ENCODE peak calls at places on chromosomes 11 and 22, in ten cellular contexts. Q, M, S, E, Z, D, N, J, I and X are unnamed samples.

GRCh38 chr11:128379587-128380279 is 207.6 kb downstream of the ETS1 start:
- DNase-seq in Q (no peak), M (no peak), S (no peak), E (no peak), Z (peak), D (no peak), N (no peak), J (no peak), I (no peak), X (no peak)

GRCh38 chr22:42688241-42688913 is 32.3 kb downstream of the A4GALT start:
- DNase-seq in Q (no peak), M (peak), S (peak), E (peak), Z (no peak), D (peak), N (peak), J (peak), I (peak), X (no peak)

GRCh38 chr11:84019576-84020194 is 733.5 kb upstream of the CCDC90B start:
- DNase-seq in Q (no peak), M (no peak), S (no peak), E (no peak), Z (no peak), D (no peak), N (no peak), J (no peak), I (peak), X (no peak)

GRCh38 chr11:85803920-85804319 is 7.0 kb downstream of the SYTL2 start:
- DNase-seq in Q (no peak), M (no peak), S (no peak), E (no peak), Z (no peak), D (no peak), N (no peak), J (no peak), I (no peak), X (no peak)

GRCh38 chr11:30763951-30764350 is 177.8 kb upstream of the MPPED2 start:
- DNase-seq in Q (no peak), M (no peak), S (no peak), E (no peak), Z (no peak), D (no peak), N (no peak), J (no peak), I (no peak), X (no peak)

GRCh38 chr11:29527391-29527936 is 489.4 kb downstream of the KCNA4 start:
- DNase-seq in Q (no peak), M (no peak), S (no peak), E (peak), Z (no peak), D (no peak), N (no peak), J (no peak), I (no peak), X (peak)

GRCh38 chr11:44582641-44583352 is 17.3 kb downstream of the CD82 start:
- DNase-seq in Q (no peak), M (no peak), S (no peak), E (no peak), Z (no peak), D (no peak), N (no peak), J (no peak), I (no peak), X (no peak)

GRCh38 chr11:128244896-128245295 is 342.5 kb downstream of the ETS1 start:
- DNase-seq in Q (no peak), M (no peak), S (no peak), E (no peak), Z (no peak), D (no peak), N (no peak), J (no peak), I (no peak), X (no peak)

GRCh38 chr11:23520226-23520960 is 660.1 kb upstream of the CCDC179 start:
- DNase-seq in Q (no peak), M (no peak), S (no peak), E (no peak), Z (no peak), D (no peak), N (no peak), J (no peak), I (no peak), X (no peak)

GRCh38 chr11:73757598-73757997 is 3.3 kb downstream of the RAB6A start:
- DNase-seq in Q (no peak), M (no peak), S (no peak), E (no peak), Z (no peak), D (no peak), N (no peak), J (no peak), I (no peak), X (no peak)

GRCh38 chr11:12723410-12724297 is 49.4 kb downstream of the TEAD1 start:
- DNase-seq in Q (no peak), M (no peak), S (no peak), E (peak), Z (no peak), D (no peak), N (peak), J (no peak), I (no peak), X (no peak)

GRCh38 chr11:61745796-61746653 is 6.4 kb upstream of the MYRF start:
- DNase-seq in Q (no peak), M (no peak), S (no peak), E (no peak), Z (no peak), D (no peak), N (no peak), J (no peak), I (no peak), X (no peak)

GRCh38 chr11:2305862-2306823 is 4.3 kb downstream of the TSPAN32 start:
- DNase-seq in Q (no peak), M (peak), S (peak), E (peak), Z (no peak), D (peak), N (peak), J (no peak), I (peak), X (peak)

GRCh38 chr11:83063073-83063754 is 8.5 kb downstream of the RAB30 start:
- DNase-seq in Q (no peak), M (no peak), S (no peak), E (no peak), Z (no peak), D (no peak), N (no peak), J (no peak), I (peak), X (no peak)

GRCh38 chr11:83070044-83070877 is 1.4 kb downstream of the RAB30 start:
- DNase-seq in Q (no peak), M (no peak), S (no peak), E (no peak), Z (no peak), D (no peak), N (no peak), J (no peak), I (peak), X (no peak)

GRCh38 chr11:47083913-47084312 is 92.8 kb downstream of the ARFGAP2 start:
- DNase-seq in Q (no peak), M (no peak), S (no peak), E (no peak), Z (no peak), D (no peak), N (no peak), J (no peak), I (no peak), X (no peak)

GRCh38 chr22:22865311-22866072 is 22.1 kb upstream of the IGLL5 start:
- DNase-seq in Q (no peak), M (no peak), S (peak), E (no peak), Z (peak), D (no peak), N (peak), J (no peak), I (no peak), X (no peak)

GRCh38 chr11:66904561-66904960 is 47.7 kb downstream of the LRFN4 start:
- DNase-seq in Q (no peak), M (no peak), S (no peak), E (no peak), Z (no peak), D (no peak), N (no peak), J (no peak), I (no peak), X (no peak)

GRCh38 chr22:41596776-41597634 is 7.4 kb upstream of the PMM1 start:
- DNase-seq in Q (peak), M (peak), S (peak), E (peak), Z (peak), D (peak), N (peak), J (peak), I (peak), X (peak)

GRCh38 chr11:120666121-120666639 is 154.6 kb downstream of the GRIK4 start:
- DNase-seq in Q (no peak), M (no peak), S (no peak), E (no peak), Z (no peak), D (no peak), N (no peak), J (no peak), I (no peak), X (no peak)

GRCh38 chr11:4090258-4090657 is 4.3 kb upstream of the RRM1 start:
- DNase-seq in Q (peak), M (no peak), S (no peak), E (no peak), Z (no peak), D (no peak), N (no peak), J (no peak), I (no peak), X (no peak)

GRCh38 chr22:31081963-31082605 is 966 bp downstream of the SMTN start:
- DNase-seq in Q (no peak), M (no peak), S (no peak), E (no peak), Z (no peak), D (no peak), N (peak), J (no peak), I (peak), X (no peak)

GRCh38 chr22:30813936-30814335 is 119.3 kb downstream of the OSBP2 start:
- DNase-seq in Q (no peak), M (no peak), S (no peak), E (no peak), Z (no peak), D (no peak), N (no peak), J (no peak), I (no peak), X (no peak)

GRCh38 chr11:72079776-72080325 is 491 bp downstream of the NUMA1 start:
- DNase-seq in Q (no peak), M (no peak), S (no peak), E (peak), Z (no peak), D (no peak), N (peak), J (no peak), I (peak), X (no peak)

GRCh38 chr11:78398715-78399114 is 18.9 kb downstream of the GAB2 start:
- DNase-seq in Q (no peak), M (no peak), S (no peak), E (no peak), Z (no peak), D (no peak), N (no peak), J (no peak), I (no peak), X (no peak)

GRCh38 chr22:50346415-50346945 is 3.4 kb downstream of the PPP6R2 start:
- DNase-seq in Q (no peak), M (no peak), S (no peak), E (no peak), Z (no peak), D (no peak), N (no peak), J (no peak), I (no peak), X (no peak)

GRCh38 chr11:33716236-33716635 is 15.6 kb upstream of the C11orf91 start:
- DNase-seq in Q (no peak), M (no peak), S (no peak), E (no peak), Z (peak), D (no peak), N (no peak), J (no peak), I (no peak), X (no peak)